ENCODE peak calls at places on chromosomes 2 and 18, in seven cellular contexts. N is stimulated activated CD4-positive, alpha-beta T cell treated with anti-CD3 and anti-CD28 coated beads, Interleukin-4, amount 100 ng/mL, for 1 hour; X is vagina; I is NCI-H1436 treated with DMSO at 0.1 percent for 48 hours; W is Calu3; L is prostate gland; A is NCI-H2029 treated with DMSO at 0.1 percent for 48 hours. S is an unnamed sample.
A peak's percentile ranks its signal among the peaks of the same experiment; 100 is the strongest.

GRCh38 chr2:127220807-127221527 is 868 bp upstream of the CYP27C1 start:
- DNase-seq in N (no peak), X (no peak), I (no peak), W (no peak), L (no peak), A (no peak), S (no peak)

GRCh38 chr2:171478345-171478744 is 43.9 kb upstream of the CYBRD1 start:
- DNase-seq in N (no peak), X (no peak), I (no peak), W (no peak), L (no peak), A (no peak), S (no peak)

GRCh38 chr18:21289843-21290242 is 47.8 kb downstream of the GREB1L start:
- DNase-seq in N (no peak), X (no peak), I (no peak), W (no peak), L (no peak), A (no peak), S (no peak)

GRCh38 chr18:4557502-4557901 is 102.4 kb upstream of the DLGAP1 start:
- DNase-seq in N (no peak), X (no peak), I (no peak), W (no peak), L (no peak), A (no peak), S (no peak)

GRCh38 chr2:218033590-218034496 is 31.0 kb upstream of the TNS1 start:
- DNase-seq in N (no peak), X (no peak), I (no peak), W (no peak), L (no peak), A (no peak), S (no peak)

GRCh38 chr2:216555274-216555673 is 56.6 kb downstream of the RPL37A start:
- DNase-seq in N (no peak), X (no peak), I (peak; percentile 52), W (peak; percentile 16), L (peak; percentile 85), A (peak; percentile 78), S (peak; percentile 81)

GRCh38 chr2:18855027-18855426 is 265.7 kb upstream of the NT5C1B start:
- DNase-seq in N (no peak), X (no peak), I (no peak), W (no peak), L (no peak), A (no peak), S (no peak)

GRCh38 chr2:53668624-53669026 is 99.0 kb upstream of the CHAC2 start:
- DNase-seq in N (no peak), X (no peak), I (no peak), W (no peak), L (no peak), A (no peak), S (no peak)

GRCh38 chr18:69400976-69401474 is 337 bp downstream of the DOK6 start:
- DNase-seq in N (no peak), X (no peak), I (no peak), W (no peak), L (no peak), A (no peak), S (peak; percentile 18)

GRCh38 chr18:3478262-3478978 is 28.4 kb downstream of the TGIF1 start:
- DNase-seq in N (no peak), X (no peak), I (no peak), W (no peak), L (no peak), A (no peak), S (no peak)

GRCh38 chr18:42706618-42707017 is 408.9 kb downstream of the RIT2 start:
- DNase-seq in N (no peak), X (peak; percentile 96), I (peak; percentile 89), W (no peak), L (peak; percentile 90), A (peak; percentile 75), S (no peak)

GRCh38 chr2:166365803-166366420 is 9.8 kb downstream of the SCN9A start:
- DNase-seq in N (no peak), X (no peak), I (no peak), W (no peak), L (no peak), A (no peak), S (no peak)

GRCh38 chr2:114642371-114642770 is 199.9 kb downstream of the DPP10 start:
- DNase-seq in N (no peak), X (no peak), I (no peak), W (no peak), L (no peak), A (no peak), S (no peak)

GRCh38 chr18:22829781-22830180 is 103.3 kb upstream of the RBBP8 start:
- DNase-seq in N (no peak), X (no peak), I (no peak), W (no peak), L (no peak), A (peak; percentile 49), S (no peak)

GRCh38 chr2:100660851-100661584 is 98.2 kb downstream of the PDCL3 start:
- DNase-seq in N (no peak), X (no peak), I (no peak), W (no peak), L (no peak), A (no peak), S (no peak)

GRCh38 chr2:138630164-138630563 is 128.6 kb downstream of the SPOPL start:
- DNase-seq in N (no peak), X (no peak), I (no peak), W (no peak), L (no peak), A (no peak), S (no peak)

GRCh38 chr2:20213651-20214565 is 11.0 kb downstream of the SDC1 start:
- DNase-seq in N (no peak), X (no peak), I (peak; percentile 40), W (no peak), L (peak; percentile 58), A (no peak), S (peak; percentile 74)

GRCh38 chr2:207475546-207475945 is 54.2 kb upstream of the CREB1 start:
- DNase-seq in N (no peak), X (no peak), I (no peak), W (no peak), L (no peak), A (no peak), S (no peak)

GRCh38 chr2:31475692-31476091 is 61.1 kb upstream of the XDH start:
- DNase-seq in N (no peak), X (no peak), I (no peak), W (no peak), L (no peak), A (no peak), S (no peak)

GRCh38 chr2:42010743-42011298 is 37.0 kb upstream of the PKDCC start:
- DNase-seq in N (no peak), X (no peak), I (no peak), W (no peak), L (no peak), A (no peak), S (no peak)

GRCh38 chr2:100563407-100564247 is 834 bp downstream of the PDCL3 start:
- DNase-seq in N (no peak), X (no peak), I (no peak), W (no peak), L (no peak), A (no peak), S (no peak)

GRCh38 chr18:2114289-2114688 is 457.0 kb downstream of the METTL4 start:
- DNase-seq in N (no peak), X (no peak), I (no peak), W (no peak), L (no peak), A (no peak), S (no peak)

GRCh38 chr2:161077367-161078210 is 82.6 kb upstream of the TANK start:
- DNase-seq in N (peak; percentile 40), X (no peak), I (no peak), W (no peak), L (peak; percentile 22), A (no peak), S (no peak)

GRCh38 chr2:96839288-96839874 is 4.4 kb downstream of the ANKRD23 start:
- DNase-seq in N (peak; percentile 80), X (no peak), I (no peak), W (no peak), L (no peak), A (peak; percentile 11), S (no peak)

GRCh38 chr18:3054785-3055184 is 41.8 kb upstream of the LPIN2 start:
- DNase-seq in N (no peak), X (no peak), I (no peak), W (peak; percentile 16), L (no peak), A (no peak), S (no peak)

GRCh38 chr18:57930476-57930875 is 113.5 kb upstream of the NEDD4L start:
- DNase-seq in N (no peak), X (no peak), I (peak; percentile 40), W (no peak), L (no peak), A (peak; percentile 63), S (peak; percentile 96)

GRCh38 chr2:3636586-3637310 is 21.3 kb upstream of the ALLC start:
- DNase-seq in N (no peak), X (peak; percentile 74), I (no peak), W (no peak), L (no peak), A (no peak), S (no peak)

GRCh38 chr18:58541789-58542425 is 87.0 kb downstream of the ALPK2 start:
- DNase-seq in N (peak; percentile 37), X (no peak), I (no peak), W (peak; percentile 71), L (no peak), A (no peak), S (no peak)

GRCh38 chr2:48601349-48601748 is 16.3 kb upstream of the GTF2A1L start:
- DNase-seq in N (no peak), X (no peak), I (no peak), W (peak; percentile 67), L (no peak), A (no peak), S (no peak)

GRCh38 chr2:105961599-105962146 is 217.0 kb downstream of the NCK2 start:
- DNase-seq in N (no peak), X (no peak), I (no peak), W (no peak), L (no peak), A (peak; percentile 40), S (no peak)

GRCh38 chr2:128373346-128374000 is 54.8 kb upstream of the HS6ST1 start:
- DNase-seq in N (no peak), X (no peak), I (no peak), W (no peak), L (no peak), A (no peak), S (no peak)

GRCh38 chr2:9631976-9632700 is 1.3 kb upstream of the YWHAQ start:
- DNase-seq in N (no peak), X (no peak), I (no peak), W (no peak), L (no peak), A (no peak), S (no peak)

GRCh38 chr2:10846110-10846861 is 33.7 kb upstream of the PDIA6 start:
- DNase-seq in N (no peak), X (no peak), I (no peak), W (no peak), L (peak; percentile 17), A (no peak), S (no peak)

GRCh38 chr2:98846041-98846440 is 90.0 kb downstream of the CRACDL start:
- DNase-seq in N (no peak), X (no peak), I (no peak), W (no peak), L (no peak), A (no peak), S (no peak)

GRCh38 chr2:240964854-240965295 is 33.5 kb upstream of the SNED1 start:
- DNase-seq in N (no peak), X (no peak), I (no peak), W (no peak), L (no peak), A (no peak), S (no peak)

GRCh38 chr18:28115149-28115550 is 61.8 kb downstream of the CDH2 start:
- DNase-seq in N (no peak), X (no peak), I (no peak), W (peak; percentile 19), L (no peak), A (no peak), S (no peak)

S was measured in DMS79.